ENCODE peak calls at places on chromosome 19, in ten cellular contexts. One of them, this sample, is unnamed.

GRCh38 chr19:35134601-35135091 is at the start of gene LGI4:
- DNase-seq in mucosa of gallbladder: no peak
- DNase-seq in stimulated activated CD8-positive, alpha-beta memory T cell treated with anti-CD3 and anti-CD28 coated beads, Interleukin-7, amount 100 ng/mL, for 1 hour: no peak
- DNase-seq in stimulated activated CD4-positive, alpha-beta T cell treated with anti-CD3 and anti-CD28 coated beads, Interleukin-4, amount 100 ng/mL, for 48 hours: no peak
- DNase-seq in upper lobe of left lung: no peak
- DNase-seq in choroid plexus epithelial cell: no peak
- DNase-seq in DMS153: no peak
- DNase-seq in NCI-H2029 treated with DMSO at 0.1 percent for 48 hours: no peak
- DNase-seq in RWPE1: no peak
- DNase-seq in T-helper 9 cell: no peak
- DNase-seq in this sample: no peak

GRCh38 chr19:17107546-17108452 is 32.2 kb downstream of the MYO9B start:
- DNase-seq in mucosa of gallbladder: peak; percentile 65
- DNase-seq in NCI-H2029 treated with DMSO at 0.1 percent for 48 hours: no peak
- DNase-seq in upper lobe of left lung: peak; percentile 80
- DNase-seq in choroid plexus epithelial cell: peak; percentile 89
- DNase-seq in DMS153: peak; percentile 34
- DNase-seq in T-helper 9 cell: no peak
- DNase-seq in stimulated activated CD8-positive, alpha-beta memory T cell treated with anti-CD3 and anti-CD28 coated beads, Interleukin-7, amount 100 ng/mL, for 1 hour: no peak
- DNase-seq in RWPE1: peak; percentile 99
- DNase-seq in stimulated activated CD4-positive, alpha-beta T cell treated with anti-CD3 and anti-CD28 coated beads, Interleukin-4, amount 100 ng/mL, for 48 hours: no peak
- DNase-seq in this sample: peak; percentile 83

GRCh38 chr19:7288131-7288530 is 6.1 kb downstream of the INSR start:
- DNase-seq in T-helper 9 cell: no peak
- DNase-seq in DMS153: no peak
- DNase-seq in stimulated activated CD4-positive, alpha-beta T cell treated with anti-CD3 and anti-CD28 coated beads, Interleukin-4, amount 100 ng/mL, for 48 hours: no peak
- DNase-seq in choroid plexus epithelial cell: no peak
- DNase-seq in stimulated activated CD8-positive, alpha-beta memory T cell treated with anti-CD3 and anti-CD28 coated beads, Interleukin-7, amount 100 ng/mL, for 1 hour: no peak
- DNase-seq in upper lobe of left lung: no peak
- DNase-seq in RWPE1: no peak
- DNase-seq in NCI-H2029 treated with DMSO at 0.1 percent for 48 hours: no peak
- DNase-seq in mucosa of gallbladder: no peak
- DNase-seq in this sample: no peak

GRCh38 chr19:21335721-21336120 is 6.5 kb upstream of the ZNF708 start:
- DNase-seq in T-helper 9 cell: no peak
- DNase-seq in NCI-H2029 treated with DMSO at 0.1 percent for 48 hours: no peak
- DNase-seq in DMS153: no peak
- DNase-seq in choroid plexus epithelial cell: no peak
- DNase-seq in RWPE1: no peak
- DNase-seq in mucosa of gallbladder: no peak
- DNase-seq in stimulated activated CD4-positive, alpha-beta T cell treated with anti-CD3 and anti-CD28 coated beads, Interleukin-4, amount 100 ng/mL, for 48 hours: no peak
- DNase-seq in upper lobe of left lung: no peak
- DNase-seq in stimulated activated CD8-positive, alpha-beta memory T cell treated with anti-CD3 and anti-CD28 coated beads, Interleukin-7, amount 100 ng/mL, for 1 hour: no peak
- DNase-seq in this sample: no peak

GRCh38 chr19:30854207-30854606 is 482.0 kb downstream of the ZNF536 start:
- DNase-seq in NCI-H2029 treated with DMSO at 0.1 percent for 48 hours: no peak
- DNase-seq in T-helper 9 cell: no peak
- DNase-seq in choroid plexus epithelial cell: no peak
- DNase-seq in DMS153: no peak
- DNase-seq in mucosa of gallbladder: no peak
- DNase-seq in stimulated activated CD4-positive, alpha-beta T cell treated with anti-CD3 and anti-CD28 coated beads, Interleukin-4, amount 100 ng/mL, for 48 hours: no peak
- DNase-seq in stimulated activated CD8-positive, alpha-beta memory T cell treated with anti-CD3 and anti-CD28 coated beads, Interleukin-7, amount 100 ng/mL, for 1 hour: no peak
- DNase-seq in RWPE1: no peak
- DNase-seq in upper lobe of left lung: no peak
- DNase-seq in this sample: no peak

GRCh38 chr19:27774337-27774736 is 1438.6 kb downstream of the UQCRFS1 start:
- DNase-seq in upper lobe of left lung: no peak
- DNase-seq in RWPE1: no peak
- DNase-seq in NCI-H2029 treated with DMSO at 0.1 percent for 48 hours: no peak
- DNase-seq in DMS153: no peak
- DNase-seq in choroid plexus epithelial cell: peak; percentile 2
- DNase-seq in stimulated activated CD8-positive, alpha-beta memory T cell treated with anti-CD3 and anti-CD28 coated beads, Interleukin-7, amount 100 ng/mL, for 1 hour: no peak
- DNase-seq in stimulated activated CD4-positive, alpha-beta T cell treated with anti-CD3 and anti-CD28 coated beads, Interleukin-4, amount 100 ng/mL, for 48 hours: no peak
- DNase-seq in mucosa of gallbladder: no peak
- DNase-seq in T-helper 9 cell: no peak
- DNase-seq in this sample: no peak

GRCh38 chr19:6480843-6481415 is 658 bp downstream of the DENND1C start:
- DNase-seq in DMS153: no peak
- DNase-seq in stimulated activated CD4-positive, alpha-beta T cell treated with anti-CD3 and anti-CD28 coated beads, Interleukin-4, amount 100 ng/mL, for 48 hours: no peak
- DNase-seq in mucosa of gallbladder: no peak
- DNase-seq in NCI-H2029 treated with DMSO at 0.1 percent for 48 hours: no peak
- DNase-seq in RWPE1: no peak
- DNase-seq in upper lobe of left lung: no peak
- DNase-seq in choroid plexus epithelial cell: no peak
- DNase-seq in T-helper 9 cell: no peak
- DNase-seq in stimulated activated CD8-positive, alpha-beta memory T cell treated with anti-CD3 and anti-CD28 coated beads, Interleukin-7, amount 100 ng/mL, for 1 hour: no peak
- DNase-seq in this sample: no peak

GRCh38 chr19:6632002-6632621 is 37.8 kb downstream of the TNFSF14 start:
- DNase-seq in upper lobe of left lung: no peak
- DNase-seq in mucosa of gallbladder: peak; percentile 88
- DNase-seq in stimulated activated CD8-positive, alpha-beta memory T cell treated with anti-CD3 and anti-CD28 coated beads, Interleukin-7, amount 100 ng/mL, for 1 hour: peak; percentile 68
- DNase-seq in NCI-H2029 treated with DMSO at 0.1 percent for 48 hours: peak; percentile 65
- DNase-seq in stimulated activated CD4-positive, alpha-beta T cell treated with anti-CD3 and anti-CD28 coated beads, Interleukin-4, amount 100 ng/mL, for 48 hours: peak; percentile 74
- DNase-seq in T-helper 9 cell: peak; percentile 79
- DNase-seq in RWPE1: peak; percentile 46
- DNase-seq in DMS153: peak; percentile 7
- DNase-seq in choroid plexus epithelial cell: peak; percentile 84
- DNase-seq in this sample: peak; percentile 72

GRCh38 chr19:29840066-29840950 is 28.5 kb downstream of the CCNE1 start:
- DNase-seq in mucosa of gallbladder: no peak
- DNase-seq in DMS153: no peak
- DNase-seq in upper lobe of left lung: no peak
- DNase-seq in stimulated activated CD4-positive, alpha-beta T cell treated with anti-CD3 and anti-CD28 coated beads, Interleukin-4, amount 100 ng/mL, for 48 hours: no peak
- DNase-seq in T-helper 9 cell: no peak
- DNase-seq in NCI-H2029 treated with DMSO at 0.1 percent for 48 hours: no peak
- DNase-seq in choroid plexus epithelial cell: no peak
- DNase-seq in RWPE1: no peak
- DNase-seq in stimulated activated CD8-positive, alpha-beta memory T cell treated with anti-CD3 and anti-CD28 coated beads, Interleukin-7, amount 100 ng/mL, for 1 hour: no peak
- DNase-seq in this sample: no peak

GRCh38 chr19:29448046-29448445 is 77.7 kb upstream of the VSTM2B start:
- DNase-seq in choroid plexus epithelial cell: no peak
- DNase-seq in T-helper 9 cell: no peak
- DNase-seq in upper lobe of left lung: no peak
- DNase-seq in NCI-H2029 treated with DMSO at 0.1 percent for 48 hours: no peak
- DNase-seq in RWPE1: no peak
- DNase-seq in DMS153: no peak
- DNase-seq in stimulated activated CD8-positive, alpha-beta memory T cell treated with anti-CD3 and anti-CD28 coated beads, Interleukin-7, amount 100 ng/mL, for 1 hour: no peak
- DNase-seq in mucosa of gallbladder: no peak
- DNase-seq in stimulated activated CD4-positive, alpha-beta T cell treated with anti-CD3 and anti-CD28 coated beads, Interleukin-4, amount 100 ng/mL, for 48 hours: no peak
- DNase-seq in this sample: no peak

GRCh38 chr19:33798701-33799111 is 2.0 kb downstream of the KCTD15 start:
- DNase-seq in DMS153: no peak
- DNase-seq in upper lobe of left lung: no peak
- DNase-seq in T-helper 9 cell: no peak
- DNase-seq in stimulated activated CD4-positive, alpha-beta T cell treated with anti-CD3 and anti-CD28 coated beads, Interleukin-4, amount 100 ng/mL, for 48 hours: no peak
- DNase-seq in RWPE1: no peak
- DNase-seq in stimulated activated CD8-positive, alpha-beta memory T cell treated with anti-CD3 and anti-CD28 coated beads, Interleukin-7, amount 100 ng/mL, for 1 hour: no peak
- DNase-seq in NCI-H2029 treated with DMSO at 0.1 percent for 48 hours: no peak
- DNase-seq in mucosa of gallbladder: no peak
- DNase-seq in choroid plexus epithelial cell: peak; percentile 67
- DNase-seq in this sample: no peak

GRCh38 chr19:38263696-38264485 is 482 bp upstream of the SPINT2 start:
- DNase-seq in RWPE1: peak; percentile 95
- DNase-seq in upper lobe of left lung: peak; percentile 97
- DNase-seq in stimulated activated CD8-positive, alpha-beta memory T cell treated with anti-CD3 and anti-CD28 coated beads, Interleukin-7, amount 100 ng/mL, for 1 hour: peak; percentile 38
- DNase-seq in mucosa of gallbladder: peak; percentile 91
- DNase-seq in NCI-H2029 treated with DMSO at 0.1 percent for 48 hours: peak; percentile 95
- DNase-seq in stimulated activated CD4-positive, alpha-beta T cell treated with anti-CD3 and anti-CD28 coated beads, Interleukin-4, amount 100 ng/mL, for 48 hours: peak; percentile 76
- DNase-seq in T-helper 9 cell: peak; percentile 60
- DNase-seq in choroid plexus epithelial cell: peak; percentile 44
- DNase-seq in DMS153: peak; percentile 93
- DNase-seq in this sample: peak; percentile 96

GRCh38 chr19:40588110-40588854 is 11.6 kb downstream of the SHKBP1 start:
- DNase-seq in T-helper 9 cell: no peak
- DNase-seq in NCI-H2029 treated with DMSO at 0.1 percent for 48 hours: no peak
- DNase-seq in stimulated activated CD8-positive, alpha-beta memory T cell treated with anti-CD3 and anti-CD28 coated beads, Interleukin-7, amount 100 ng/mL, for 1 hour: no peak
- DNase-seq in RWPE1: no peak
- DNase-seq in DMS153: no peak
- DNase-seq in mucosa of gallbladder: no peak
- DNase-seq in upper lobe of left lung: peak; percentile 54
- DNase-seq in choroid plexus epithelial cell: peak; percentile 42
- DNase-seq in stimulated activated CD4-positive, alpha-beta T cell treated with anti-CD3 and anti-CD28 coated beads, Interleukin-4, amount 100 ng/mL, for 48 hours: no peak
- DNase-seq in this sample: no peak

GRCh38 chr19:40234429-40235237 is 8.1 kb upstream of the CCNP start:
- DNase-seq in RWPE1: no peak
- DNase-seq in upper lobe of left lung: no peak
- DNase-seq in stimulated activated CD4-positive, alpha-beta T cell treated with anti-CD3 and anti-CD28 coated beads, Interleukin-4, amount 100 ng/mL, for 48 hours: no peak
- DNase-seq in choroid plexus epithelial cell: no peak
- DNase-seq in DMS153: no peak
- DNase-seq in stimulated activated CD8-positive, alpha-beta memory T cell treated with anti-CD3 and anti-CD28 coated beads, Interleukin-7, amount 100 ng/mL, for 1 hour: no peak
- DNase-seq in mucosa of gallbladder: no peak
- DNase-seq in T-helper 9 cell: no peak
- DNase-seq in NCI-H2029 treated with DMSO at 0.1 percent for 48 hours: no peak
- DNase-seq in this sample: no peak

GRCh38 chr19:58021541-58022282 is 12.1 kb upstream of the ZSCAN1 start:
- DNase-seq in stimulated activated CD8-positive, alpha-beta memory T cell treated with anti-CD3 and anti-CD28 coated beads, Interleukin-7, amount 100 ng/mL, for 1 hour: peak; percentile 13
- DNase-seq in stimulated activated CD4-positive, alpha-beta T cell treated with anti-CD3 and anti-CD28 coated beads, Interleukin-4, amount 100 ng/mL, for 48 hours: no peak
- DNase-seq in T-helper 9 cell: no peak
- DNase-seq in NCI-H2029 treated with DMSO at 0.1 percent for 48 hours: peak; percentile 28
- DNase-seq in upper lobe of left lung: peak; percentile 49
- DNase-seq in RWPE1: no peak
- DNase-seq in choroid plexus epithelial cell: peak; percentile 55
- DNase-seq in DMS153: no peak
- DNase-seq in mucosa of gallbladder: peak; percentile 80
- DNase-seq in this sample: no peak

GRCh38 chr19:55809381-55810058 is 22.3 kb downstream of the NLRP11 start:
- DNase-seq in upper lobe of left lung: no peak
- DNase-seq in RWPE1: no peak
- DNase-seq in choroid plexus epithelial cell: peak; percentile 58
- DNase-seq in stimulated activated CD4-positive, alpha-beta T cell treated with anti-CD3 and anti-CD28 coated beads, Interleukin-4, amount 100 ng/mL, for 48 hours: peak; percentile 28
- DNase-seq in stimulated activated CD8-positive, alpha-beta memory T cell treated with anti-CD3 and anti-CD28 coated beads, Interleukin-7, amount 100 ng/mL, for 1 hour: no peak
- DNase-seq in DMS153: peak; percentile 96
- DNase-seq in mucosa of gallbladder: peak; percentile 66
- DNase-seq in T-helper 9 cell: no peak
- DNase-seq in NCI-H2029 treated with DMSO at 0.1 percent for 48 hours: peak; percentile 63
- DNase-seq in this sample: peak; percentile 46

GRCh38 chr19:47227347-47228167 is 3.4 kb downstream of the BBC3 start:
- DNase-seq in RWPE1: peak; percentile 86
- DNase-seq in DMS153: peak; percentile 71
- DNase-seq in stimulated activated CD4-positive, alpha-beta T cell treated with anti-CD3 and anti-CD28 coated beads, Interleukin-4, amount 100 ng/mL, for 48 hours: no peak
- DNase-seq in upper lobe of left lung: peak; percentile 70
- DNase-seq in stimulated activated CD8-positive, alpha-beta memory T cell treated with anti-CD3 and anti-CD28 coated beads, Interleukin-7, amount 100 ng/mL, for 1 hour: no peak
- DNase-seq in NCI-H2029 treated with DMSO at 0.1 percent for 48 hours: peak; percentile 51
- DNase-seq in choroid plexus epithelial cell: peak; percentile 96
- DNase-seq in mucosa of gallbladder: peak; percentile 80
- DNase-seq in T-helper 9 cell: peak; percentile 30
- DNase-seq in this sample: peak; percentile 80

GRCh38 chr19:6103217-6103644 is 7.1 kb downstream of the RFX2 start:
- DNase-seq in RWPE1: peak; percentile 90
- DNase-seq in stimulated activated CD4-positive, alpha-beta T cell treated with anti-CD3 and anti-CD28 coated beads, Interleukin-4, amount 100 ng/mL, for 48 hours: no peak
- DNase-seq in mucosa of gallbladder: peak; percentile 78
- DNase-seq in DMS153: no peak
- DNase-seq in stimulated activated CD8-positive, alpha-beta memory T cell treated with anti-CD3 and anti-CD28 coated beads, Interleukin-7, amount 100 ng/mL, for 1 hour: no peak
- DNase-seq in choroid plexus epithelial cell: peak; percentile 76
- DNase-seq in NCI-H2029 treated with DMSO at 0.1 percent for 48 hours: no peak
- DNase-seq in upper lobe of left lung: no peak
- DNase-seq in T-helper 9 cell: no peak
- DNase-seq in this sample: no peak

GRCh38 chr19:4870025-4870700 is 2.7 kb upstream of the PLIN3 start:
- DNase-seq in DMS153: no peak
- DNase-seq in T-helper 9 cell: no peak
- DNase-seq in mucosa of gallbladder: no peak
- DNase-seq in stimulated activated CD4-positive, alpha-beta T cell treated with anti-CD3 and anti-CD28 coated beads, Interleukin-4, amount 100 ng/mL, for 48 hours: no peak
- DNase-seq in choroid plexus epithelial cell: peak; percentile 93
- DNase-seq in RWPE1: peak; percentile 90
- DNase-seq in upper lobe of left lung: no peak
- DNase-seq in NCI-H2029 treated with DMSO at 0.1 percent for 48 hours: no peak
- DNase-seq in stimulated activated CD8-positive, alpha-beta memory T cell treated with anti-CD3 and anti-CD28 coated beads, Interleukin-7, amount 100 ng/mL, for 1 hour: no peak
- DNase-seq in this sample: peak; percentile 83

This sample was measured in LoVo.